ENCODE peak calls at places on chromosomes 12 and 14, in six cellular contexts. Y is MM.1S, J is SK-N-SH, X is GM23338, G is PC-3, D is neural progenitor cell. B is an unnamed sample.
A peak's percentile ranks its signal among the peaks of the same experiment; 100 is the strongest.

GRCh38 chr14:49942090-49942489 is 49.2 kb downstream of the ARF6 start:
- DNase-seq in Y (no peak), J (no peak), X (no peak), G (no peak), D (no peak), B (no peak)

GRCh38 chr12:11648514-11649412 is 711 bp upstream of the ETV6 start:
- DNase-seq in Y (peak; percentile 81), J (peak; percentile 84), X (peak; percentile 93), G (peak; percentile 77), D (peak; percentile 93), B (peak; percentile 95)

GRCh38 chr14:68733086-68733621 is 59.7 kb downstream of the ZFP36L1 start:
- DNase-seq in Y (no peak), J (no peak), X (no peak), G (no peak), D (no peak), B (no peak)

GRCh38 chr14:104827173-104828055 is 26.5 kb downstream of the ZBTB42 start:
- DNase-seq in Y (peak; percentile 29), J (peak; percentile 85), X (peak; percentile 95), G (peak; percentile 60), D (peak; percentile 90), B (peak; percentile 62)

GRCh38 chr14:22852940-22853767 is 16.8 kb downstream of the MMP14 start:
- DNase-seq in Y (peak; percentile 67), J (peak; percentile 85), X (peak; percentile 93), G (peak; percentile 93), D (peak; percentile 87), B (peak; percentile 86)

GRCh38 chr14:105315941-105316562 is 1.5 kb downstream of the PACS2 start:
- DNase-seq in Y (no peak), J (peak; percentile 28), X (no peak), G (peak; percentile 30), D (no peak), B (peak; percentile 28)

GRCh38 chr12:108840605-108841328 is 16.6 kb downstream of the SSH1 start:
- DNase-seq in Y (no peak), J (no peak), X (no peak), G (no peak), D (peak; percentile 48), B (no peak)

GRCh38 chr12:58068706-58069105 is 127.3 kb downstream of the ATP23 start:
- DNase-seq in Y (no peak), J (no peak), X (no peak), G (no peak), D (no peak), B (no peak)

GRCh38 chr12:124796303-124796957 is 67.2 kb downstream of the SCARB1 start:
- DNase-seq in Y (no peak), J (no peak), X (no peak), G (no peak), D (no peak), B (no peak)

GRCh38 chr12:52232916-52233461 is at the start of gene KRT7:
- DNase-seq in Y (no peak), J (peak; percentile 25), X (peak; percentile 58), G (peak; percentile 89), D (peak; percentile 63), B (no peak)

GRCh38 chr12:65624554-65625086 is 199.7 kb upstream of the HMGA2 start:
- DNase-seq in Y (no peak), J (no peak), X (no peak), G (no peak), D (no peak), B (no peak)

GRCh38 chr12:132771126-132771838 is 9.7 kb upstream of the ANKLE2 start:
- DNase-seq in Y (peak; percentile 71), J (no peak), X (no peak), G (no peak), D (no peak), B (peak; percentile 45)

GRCh38 chr12:101919447-101919846 is 42.1 kb downstream of the DRAM1 start:
- DNase-seq in Y (no peak), J (no peak), X (no peak), G (peak; percentile 46), D (no peak), B (no peak)

GRCh38 chr12:123533672-123534643 is at the start of gene RILPL1:
- DNase-seq in Y (peak; percentile 6), J (peak; percentile 94), X (peak; percentile 71), G (peak; percentile 39), D (peak; percentile 85), B (peak; percentile 77)

GRCh38 chr14:100790785-100791667 is 34.9 kb upstream of the MEG3 start:
- DNase-seq in Y (no peak), J (no peak), X (no peak), G (no peak), D (no peak), B (no peak)

GRCh38 chr14:81023095-81023710 is 67.8 kb downstream of the TSHR start:
- DNase-seq in Y (no peak), J (no peak), X (no peak), G (no peak), D (no peak), B (no peak)

GRCh38 chr12:76470028-76470939 is 89.3 kb downstream of the OSBPL8 start:
- DNase-seq in Y (peak; percentile 45), J (peak; percentile 3), X (no peak), G (peak; percentile 73), D (no peak), B (peak; percentile 88)

GRCh38 chr12:124732275-124733075 is 131.2 kb downstream of the SCARB1 start:
- DNase-seq in Y (no peak), J (no peak), X (no peak), G (no peak), D (no peak), B (no peak)

GRCh38 chr12:116691636-116692035 is 46.2 kb downstream of the SPRING1 start:
- DNase-seq in Y (no peak), J (no peak), X (no peak), G (no peak), D (no peak), B (no peak)

GRCh38 chr14:95520346-95520745 is 3.9 kb upstream of the SYNE3 start:
- DNase-seq in Y (no peak), J (no peak), X (no peak), G (no peak), D (no peak), B (no peak)

GRCh38 chr12:97756741-97757140 is 294.1 kb downstream of the RMST start:
- DNase-seq in Y (no peak), J (no peak), X (no peak), G (no peak), D (no peak), B (no peak)

GRCh38 chr12:108565976-108566375 is 3.6 kb downstream of the ISCU start:
- DNase-seq in Y (peak; percentile 93), J (peak; percentile 63), X (no peak), G (peak; percentile 96), D (no peak), B (peak; percentile 94)

GRCh38 chr12:49292729-49293055 is 2.3 kb upstream of the PRPH start:
- DNase-seq in Y (no peak), J (peak; percentile 61), X (no peak), G (no peak), D (no peak), B (no peak)

GRCh38 chr12:55762646-55763045 is 19.7 kb downstream of the GDF11 start:
- DNase-seq in Y (no peak), J (no peak), X (no peak), G (no peak), D (no peak), B (no peak)

GRCh38 chr12:68113644-68114043 is 45.9 kb downstream of the IFNG start:
- DNase-seq in Y (no peak), J (no peak), X (peak; percentile 72), G (peak; percentile 14), D (peak; percentile 22), B (no peak)

GRCh38 chr12:617304-617915 is 45.8 kb downstream of the NINJ2 start:
- DNase-seq in Y (no peak), J (no peak), X (no peak), G (no peak), D (no peak), B (no peak)

GRCh38 chr12:96167492-96167891 is 26.7 kb upstream of the ELK3 start:
- DNase-seq in Y (no peak), J (no peak), X (no peak), G (no peak), D (no peak), B (no peak)

GRCh38 chr12:111754671-111755070 is 12.1 kb upstream of the ALDH2 start:
- DNase-seq in Y (no peak), J (no peak), X (no peak), G (no peak), D (no peak), B (no peak)

GRCh38 chr14:61188196-61188595 is 92.9 kb downstream of the TMEM30B start:
- DNase-seq in Y (no peak), J (no peak), X (peak; percentile 77), G (no peak), D (peak; percentile 21), B (peak; percentile 73)

DNA sequence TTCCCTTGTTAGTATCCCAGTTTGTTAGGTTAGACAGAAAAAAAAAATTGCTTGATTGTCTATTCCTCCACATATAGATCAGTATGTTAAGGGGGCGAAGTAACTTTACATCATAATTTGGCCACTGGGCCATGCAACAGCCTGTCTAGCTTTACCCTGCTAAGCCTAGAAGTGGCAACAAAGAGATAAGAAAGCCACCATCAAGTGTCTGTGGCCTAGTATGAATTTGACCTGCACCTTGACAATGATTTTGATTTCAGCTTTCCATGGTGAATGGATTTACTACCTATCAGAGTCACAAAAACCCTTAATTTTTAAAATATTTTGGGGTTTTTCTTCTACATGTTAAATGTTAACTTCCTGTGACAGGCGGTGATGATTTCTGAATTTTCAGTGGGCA is 63.9 kb downstream of the LIN52 start:
- DNase-seq in Y (no peak), J (no peak), X (no peak), G (no peak), D (no peak), B (no peak)
- TF ChIP-seq EZH2phosphoT487 in Y (no peak), J (no peak), X (no peak), G (no peak), D (no peak), B (no peak)

DNA sequence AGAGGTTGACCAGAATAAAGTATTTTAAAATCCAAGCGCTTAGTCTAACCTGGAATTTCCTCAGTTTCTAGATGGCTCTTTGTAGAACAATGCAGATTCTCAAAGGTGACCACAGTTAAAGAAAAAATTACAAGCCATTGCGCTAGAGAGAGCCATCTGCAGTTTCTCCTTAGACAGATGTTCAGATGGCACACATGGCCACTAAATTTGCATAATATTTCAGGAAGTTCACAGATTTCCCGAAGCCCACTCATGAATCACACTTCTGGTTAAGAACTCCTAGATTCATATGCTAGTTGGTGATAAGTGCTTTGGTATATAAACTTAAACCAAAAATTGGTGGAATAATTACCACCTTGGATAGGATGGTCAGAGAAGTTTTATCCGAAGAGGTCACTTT is 752 bp downstream of the AKAP3 start:
- DNase-seq in Y (peak; percentile 66), J (no peak), X (no peak), G (no peak), D (no peak), B (peak; percentile 27)
- H3F3A ChIP-seq in Y (peaks cover 18% of the 10 kb centered on the region), J (peaks cover 5% of the 10 kb centered on the region), X (no peaks in the 10 kb centered on the region), G (no peaks in the 10 kb centered on the region), D (no peaks in the 10 kb centered on the region), B (no peaks in the 10 kb centered on the region)

DNA sequence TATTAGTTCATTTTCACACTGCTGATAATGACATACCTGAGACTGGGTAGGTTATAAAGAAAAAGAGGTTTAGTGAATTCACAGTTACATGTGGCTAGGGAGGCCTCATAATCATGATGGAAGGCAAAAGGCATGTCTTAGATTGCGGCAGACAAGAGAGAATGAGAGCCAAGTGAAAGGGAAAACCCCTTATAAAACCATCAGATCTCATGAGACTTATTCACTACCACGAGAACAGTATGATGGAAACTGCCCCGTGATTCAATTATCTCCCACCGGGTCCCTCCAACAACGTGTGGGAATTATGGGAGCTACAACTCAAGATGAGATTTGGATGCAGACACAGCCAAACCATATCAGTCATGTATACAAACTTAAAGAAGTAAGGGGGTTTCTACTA is 19.1 kb upstream of the PYROXD1 start:
- DNase-seq in Y (no peak), J (no peak), X (no peak), G (no peak), D (no peak), B (no peak)
- H2AFZ ChIP-seq in Y (no peak overlapping the region), J (no peak overlapping the region), X (peak overlapping the region; percentile 53), G (no peak overlapping the region), D (no peak overlapping the region), B (no peak overlapping the region)

GRCh38 chr12:114476159-114476558 is 70.2 kb upstream of the TBX5 start:
- DNase-seq in Y (no peak), J (peak; percentile 44), X (peak; percentile 62), G (peak; percentile 62), D (peak; percentile 37), B (peak; percentile 81)
- TF ChIP-seq EZH2phosphoT487 in Y (no peak), J (no peak), X (no peak), G (no peak), D (no peak), B (no peak)